ENCODE peak calls at places on chromosomes 6 and 20, in eight cellular contexts. One of them, this sample, is unnamed.

GRCh38 chr6:158807515-158808441 is 11.4 kb downstream of the EZR start:
- DNase-seq in upper lobe of right lung: no peak
- DNase-seq in A549: no peak
- DNase-seq in AG04450: no peak
- DNase-seq in brain microvascular endothelial cell: no peak
- DNase-seq in left ventricle myocardium inferior: no peak
- DNase-seq in fibroblast of pulmonary artery: no peak
- DNase-seq in GM12865: peak
- DNase-seq in this sample: no peak

GRCh38 chr6:169241688-169242350 is 11.8 kb downstream of the THBS2 start:
- DNase-seq in left ventricle myocardium inferior: no peak
- DNase-seq in fibroblast of pulmonary artery: no peak
- DNase-seq in brain microvascular endothelial cell: no peak
- DNase-seq in A549: no peak
- DNase-seq in upper lobe of right lung: no peak
- DNase-seq in GM12865: no peak
- DNase-seq in AG04450: no peak
- DNase-seq in this sample: no peak

GRCh38 chr20:64119681-64120341 is 12.4 kb upstream of the NPBWR2 start:
- DNase-seq in GM12865: no peak
- DNase-seq in AG04450: no peak
- DNase-seq in fibroblast of pulmonary artery: peak
- DNase-seq in left ventricle myocardium inferior: no peak
- DNase-seq in brain microvascular endothelial cell: no peak
- DNase-seq in upper lobe of right lung: peak
- DNase-seq in A549: no peak
- DNase-seq in this sample: no peak

GRCh38 chr6:157110620-157111019 is 212.7 kb downstream of the TMEM242 start:
- DNase-seq in AG04450: peak
- DNase-seq in fibroblast of pulmonary artery: no peak
- DNase-seq in brain microvascular endothelial cell: peak
- DNase-seq in GM12865: no peak
- DNase-seq in upper lobe of right lung: no peak
- DNase-seq in left ventricle myocardium inferior: no peak
- DNase-seq in A549: no peak
- DNase-seq in this sample: peak

GRCh38 chr6:36977470-36977941 is 8.5 kb downstream of the MTCH1 start:
- DNase-seq in upper lobe of right lung: peak
- DNase-seq in A549: peak
- DNase-seq in GM12865: peak
- DNase-seq in AG04450: no peak
- DNase-seq in fibroblast of pulmonary artery: peak
- DNase-seq in left ventricle myocardium inferior: no peak
- DNase-seq in brain microvascular endothelial cell: no peak
- DNase-seq in this sample: no peak

GRCh38 chr6:43699564-43700186 is 12.1 kb upstream of the MRPS18A start:
- DNase-seq in AG04450: no peak
- DNase-seq in A549: no peak
- DNase-seq in upper lobe of right lung: no peak
- DNase-seq in GM12865: no peak
- DNase-seq in left ventricle myocardium inferior: no peak
- DNase-seq in brain microvascular endothelial cell: peak
- DNase-seq in fibroblast of pulmonary artery: peak
- DNase-seq in this sample: no peak

GRCh38 chr6:84191802-84192201 is 35.6 kb downstream of the CEP162 start:
- DNase-seq in GM12865: no peak
- DNase-seq in A549: no peak
- DNase-seq in brain microvascular endothelial cell: no peak
- DNase-seq in AG04450: no peak
- DNase-seq in upper lobe of right lung: no peak
- DNase-seq in left ventricle myocardium inferior: no peak
- DNase-seq in fibroblast of pulmonary artery: no peak
- DNase-seq in this sample: no peak

GRCh38 chr6:139422105-139423036 is 47.9 kb upstream of the CITED2 start:
- DNase-seq in A549: no peak
- DNase-seq in brain microvascular endothelial cell: no peak
- DNase-seq in GM12865: no peak
- DNase-seq in left ventricle myocardium inferior: no peak
- DNase-seq in fibroblast of pulmonary artery: no peak
- DNase-seq in AG04450: no peak
- DNase-seq in upper lobe of right lung: no peak
- DNase-seq in this sample: no peak

GRCh38 chr6:118280210-118280609 is 267.9 kb upstream of the PLN start:
- DNase-seq in AG04450: no peak
- DNase-seq in GM12865: peak
- DNase-seq in brain microvascular endothelial cell: no peak
- DNase-seq in upper lobe of right lung: no peak
- DNase-seq in A549: no peak
- DNase-seq in fibroblast of pulmonary artery: no peak
- DNase-seq in left ventricle myocardium inferior: no peak
- DNase-seq in this sample: no peak

GRCh38 chr6:166242888-166243287 is 65.3 kb downstream of the PRR18 start:
- DNase-seq in A549: no peak
- DNase-seq in brain microvascular endothelial cell: no peak
- DNase-seq in fibroblast of pulmonary artery: no peak
- DNase-seq in upper lobe of right lung: no peak
- DNase-seq in left ventricle myocardium inferior: no peak
- DNase-seq in GM12865: no peak
- DNase-seq in AG04450: no peak
- DNase-seq in this sample: no peak

GRCh38 chr20:52515877-52516276 is 324.3 kb upstream of the ZFP64 start:
- DNase-seq in left ventricle myocardium inferior: no peak
- DNase-seq in A549: no peak
- DNase-seq in fibroblast of pulmonary artery: no peak
- DNase-seq in upper lobe of right lung: no peak
- DNase-seq in GM12865: no peak
- DNase-seq in brain microvascular endothelial cell: no peak
- DNase-seq in AG04450: no peak
- DNase-seq in this sample: no peak

GRCh38 chr6:114714836-114715507 is 372.1 kb upstream of the HS3ST5 start:
- DNase-seq in fibroblast of pulmonary artery: no peak
- DNase-seq in A549: no peak
- DNase-seq in AG04450: no peak
- DNase-seq in left ventricle myocardium inferior: no peak
- DNase-seq in upper lobe of right lung: no peak
- DNase-seq in brain microvascular endothelial cell: no peak
- DNase-seq in GM12865: peak
- DNase-seq in this sample: no peak
- H3K4me3 ChIP-seq in fibroblast of pulmonary artery: no peak
- H3K4me3 ChIP-seq in A549: no peak
- H3K4me3 ChIP-seq in AG04450: no peak
- H3K4me3 ChIP-seq in left ventricle myocardium inferior: no peak
- H3K4me3 ChIP-seq in upper lobe of right lung: no peak
- H3K4me3 ChIP-seq in brain microvascular endothelial cell: no peak
- H3K4me3 ChIP-seq in GM12865: no peak
- H3K4me3 ChIP-seq in this sample: no peak

DNA sequence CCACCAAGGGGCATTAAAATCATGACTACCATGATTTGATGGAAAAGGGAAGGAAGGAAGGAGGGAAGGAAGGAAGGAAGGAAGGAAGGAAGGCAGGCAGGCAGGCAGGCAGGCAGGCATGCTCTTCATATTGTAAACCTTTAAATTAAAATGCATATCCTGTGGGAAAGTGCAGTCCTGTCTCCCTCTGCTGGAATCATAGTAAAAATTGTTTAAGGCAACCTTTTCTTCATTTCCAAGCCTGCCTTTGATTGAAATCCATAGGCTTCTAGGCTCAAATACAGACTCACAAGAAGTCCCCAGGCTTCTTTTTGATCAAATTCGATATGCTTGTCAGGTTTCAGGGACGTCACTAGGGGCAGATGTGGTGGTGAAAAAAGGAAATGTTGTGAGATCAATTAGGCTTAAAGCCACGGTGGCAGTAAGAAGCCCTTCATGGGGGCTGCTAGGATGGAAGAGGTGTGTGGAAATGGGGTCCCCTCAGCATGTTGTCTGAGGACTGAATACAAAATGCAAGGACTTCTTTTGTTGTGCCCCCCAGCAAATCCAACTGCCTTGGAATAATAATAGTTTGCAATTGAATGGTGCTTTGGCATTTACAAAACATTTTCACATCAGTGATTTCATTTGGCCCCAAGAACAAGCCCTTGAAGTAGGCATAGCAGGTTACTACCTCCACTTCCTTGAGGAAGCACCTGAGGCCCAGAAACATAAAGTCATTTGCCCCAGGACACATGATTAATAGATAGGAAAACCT is 25.6 kb upstream of the GABRR1 start:
- DNase-seq in left ventricle myocardium inferior: no peak
- DNase-seq in upper lobe of right lung: no peak
- DNase-seq in AG04450: peak
- DNase-seq in GM12865: peak
- DNase-seq in brain microvascular endothelial cell: peak
- DNase-seq in fibroblast of pulmonary artery: peak
- DNase-seq in A549: peak
- DNase-seq in this sample: peak
- TF ChIP-seq CTCF in left ventricle myocardium inferior: peak
- TF ChIP-seq CTCF in upper lobe of right lung: peak
- TF ChIP-seq CTCF in AG04450: peak
- TF ChIP-seq CTCF in GM12865: peak
- TF ChIP-seq CTCF in brain microvascular endothelial cell: peak
- TF ChIP-seq CTCF in fibroblast of pulmonary artery: peak
- TF ChIP-seq CTCF in A549: peak
- TF ChIP-seq CTCF in this sample: peak

DNA sequence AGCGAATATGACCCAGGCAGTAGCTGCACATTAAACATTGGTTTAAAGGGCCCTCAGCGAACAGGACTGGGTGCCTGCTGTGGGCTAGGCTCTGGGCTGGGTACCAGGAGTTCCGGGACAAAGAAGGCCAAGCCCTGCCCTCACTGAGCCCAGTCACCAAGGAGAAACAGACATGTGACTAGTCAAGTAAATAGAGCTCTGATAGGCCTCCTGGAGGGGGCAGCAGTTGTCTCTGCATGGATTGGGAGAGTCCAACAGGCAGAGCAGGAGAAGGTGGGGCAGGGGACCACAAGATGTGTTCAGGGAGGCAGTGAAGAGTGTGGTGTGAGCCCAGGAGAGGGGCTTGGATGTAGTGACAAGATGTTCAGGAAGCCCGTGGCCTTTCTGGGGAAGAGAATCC is 3.1 kb downstream of the HM13 start:
- DNase-seq in GM12865: no peak
- DNase-seq in fibroblast of pulmonary artery: peak
- DNase-seq in AG04450: no peak
- DNase-seq in A549: peak
- DNase-seq in left ventricle myocardium inferior: peak
- DNase-seq in brain microvascular endothelial cell: peak
- DNase-seq in upper lobe of right lung: no peak
- DNase-seq in this sample: no peak
- H3K4me3 ChIP-seq in GM12865: no peak
- H3K4me3 ChIP-seq in fibroblast of pulmonary artery: no peak
- H3K4me3 ChIP-seq in AG04450: no peak
- H3K4me3 ChIP-seq in A549: peak
- H3K4me3 ChIP-seq in left ventricle myocardium inferior: no peak
- H3K4me3 ChIP-seq in brain microvascular endothelial cell: no peak
- H3K4me3 ChIP-seq in upper lobe of right lung: no peak
- H3K4me3 ChIP-seq in this sample: peak

GRCh38 chr6:28609672-28610071 is 84.0 kb downstream of the GPX5 start:
- DNase-seq in AG04450: no peak
- DNase-seq in left ventricle myocardium inferior: no peak
- DNase-seq in A549: no peak
- DNase-seq in upper lobe of right lung: no peak
- DNase-seq in fibroblast of pulmonary artery: no peak
- DNase-seq in brain microvascular endothelial cell: no peak
- DNase-seq in GM12865: no peak
- DNase-seq in this sample: no peak

GRCh38 chr6:28603920-28604319 is 78.2 kb downstream of the GPX5 start:
- DNase-seq in GM12865: no peak
- DNase-seq in A549: no peak
- DNase-seq in fibroblast of pulmonary artery: no peak
- DNase-seq in AG04450: no peak
- DNase-seq in upper lobe of right lung: no peak
- DNase-seq in left ventricle myocardium inferior: no peak
- DNase-seq in brain microvascular endothelial cell: no peak
- DNase-seq in this sample: no peak

GRCh38 chr6:28607990-28608389 is 82.3 kb downstream of the GPX5 start:
- DNase-seq in left ventricle myocardium inferior: no peak
- DNase-seq in GM12865: no peak
- DNase-seq in AG04450: no peak
- DNase-seq in upper lobe of right lung: no peak
- DNase-seq in brain microvascular endothelial cell: no peak
- DNase-seq in A549: no peak
- DNase-seq in fibroblast of pulmonary artery: peak
- DNase-seq in this sample: no peak

DNA sequence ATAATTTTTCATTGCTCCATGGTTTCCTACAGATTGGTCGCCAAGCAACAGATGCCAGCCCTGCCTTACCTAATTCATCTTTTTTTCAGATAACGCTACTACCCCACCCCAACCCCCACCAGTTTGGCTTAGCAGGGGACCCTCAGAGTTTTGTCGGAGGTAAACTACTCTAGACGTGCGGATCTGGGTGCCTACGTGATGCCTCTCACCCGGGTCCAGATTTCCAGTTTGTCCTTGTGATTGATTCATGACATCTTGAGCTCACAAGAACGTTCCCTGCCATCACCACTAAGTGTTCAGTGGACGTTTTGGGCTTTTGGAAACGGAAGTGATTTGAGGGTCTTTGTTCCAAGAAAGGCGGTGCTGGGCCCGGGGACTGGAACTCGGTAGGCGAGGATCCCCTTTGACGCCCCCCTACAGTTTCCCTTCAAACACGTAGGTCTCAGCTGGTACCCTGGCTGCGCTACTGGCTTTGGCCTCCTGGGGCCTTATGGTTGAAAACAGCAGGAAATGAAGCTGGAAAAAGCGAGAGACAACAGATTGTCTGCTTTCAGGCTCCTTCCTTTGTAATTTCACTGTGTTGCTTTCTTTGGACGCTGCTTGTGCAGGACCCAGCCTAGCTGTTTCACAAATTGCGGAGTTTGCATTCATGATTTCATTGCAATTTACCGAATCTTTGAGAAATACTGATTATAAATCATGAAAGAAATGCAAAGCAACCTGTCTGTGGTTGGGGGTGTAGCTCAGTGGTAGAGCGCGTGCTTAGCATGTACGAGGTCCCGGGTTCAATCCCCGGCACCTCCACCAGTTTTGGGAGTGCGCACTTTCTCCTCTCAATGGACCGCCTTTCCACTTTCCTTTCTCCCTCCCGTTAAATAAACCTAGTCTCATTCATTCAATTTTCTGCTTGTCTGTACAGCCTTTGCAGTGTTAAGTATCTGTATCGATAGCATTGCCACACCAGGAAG is 81.0 kb downstream of the GPX5 start:
- DNase-seq in fibroblast of pulmonary artery: peak
- DNase-seq in GM12865: peak
- DNase-seq in upper lobe of right lung: no peak
- DNase-seq in AG04450: no peak
- DNase-seq in A549: peak
- DNase-seq in brain microvascular endothelial cell: peak
- DNase-seq in left ventricle myocardium inferior: no peak
- DNase-seq in this sample: no peak
- TF ChIP-seq CTCF in fibroblast of pulmonary artery: peak
- TF ChIP-seq CTCF in GM12865: peak
- TF ChIP-seq CTCF in upper lobe of right lung: no peak
- TF ChIP-seq CTCF in AG04450: peak
- TF ChIP-seq CTCF in A549: peak
- TF ChIP-seq CTCF in brain microvascular endothelial cell: peak
- TF ChIP-seq CTCF in left ventricle myocardium inferior: no peak
- TF ChIP-seq CTCF in this sample: peak

GRCh38 chr6:56524891-56525703 is 117.6 kb downstream of the DST start:
- DNase-seq in left ventricle myocardium inferior: no peak
- DNase-seq in AG04450: peak
- DNase-seq in brain microvascular endothelial cell: peak
- DNase-seq in upper lobe of right lung: no peak
- DNase-seq in fibroblast of pulmonary artery: peak
- DNase-seq in A549: no peak
- DNase-seq in GM12865: no peak
- DNase-seq in this sample: peak
- H3K4me3 ChIP-seq in left ventricle myocardium inferior: no peak
- H3K4me3 ChIP-seq in AG04450: no peak
- H3K4me3 ChIP-seq in brain microvascular endothelial cell: no peak
- H3K4me3 ChIP-seq in upper lobe of right lung: no peak
- H3K4me3 ChIP-seq in fibroblast of pulmonary artery: no peak
- H3K4me3 ChIP-seq in A549: no peak
- H3K4me3 ChIP-seq in GM12865: no peak
- H3K4me3 ChIP-seq in this sample: no peak